ENCODE peak calls at places on chromosomes 16 and 17, in four cellular contexts. C is MCF 10A, V is activated B cell treated with CpG ODN at 0.5 μM for 24 hours, L is ovary. A is an unnamed sample.

GRCh38 chr17:73196500-73196899 is 3.6 kb downstream of the COG1 start:
- DNase-seq in C (no peak), V (no peak), L (no peak), A (no peak)

GRCh38 chr17:63911657-63912100 is 621 bp upstream of the CSHL1 start:
- DNase-seq in L (peak; percentile 61), C (peak; percentile 36), V (peak; percentile 59), A (no peak)

GRCh38 chr16:79047337-79047736 is 553.2 kb downstream of the MAF start:
- DNase-seq in V (no peak), L (no peak), C (peak; percentile 25), A (no peak)

GRCh38 chr17:47611372-47612350 is 38.1 kb upstream of the KPNB1 start:
- DNase-seq in C (no peak), L (no peak), V (no peak), A (no peak)

GRCh38 chr17:43134774-43135453 is 9.8 kb upstream of the BRCA1 start:
- DNase-seq in L (no peak), V (no peak), C (no peak), A (no peak)

GRCh38 chr17:41052594-41052993 is 2.4 kb downstream of the KRTAP2-2 start:
- DNase-seq in C (no peak), V (no peak), L (no peak), A (no peak)

GRCh38 chr17:82970067-82970466 is 109.3 kb upstream of the METRNL start:
- DNase-seq in C (no peak), V (no peak), L (no peak), A (no peak)

GRCh38 chr17:35766903-35767510 is 6.3 kb downstream of the C17orf50 start:
- DNase-seq in L (no peak), C (peak; percentile 69), V (no peak), A (no peak)

GRCh38 chr17:50279181-50279526 is 4.9 kb downstream of the TMEM92 start:
- DNase-seq in V (no peak), C (peak; percentile 76), L (no peak), A (no peak)

GRCh38 chr16:64397042-64397441 is 724.8 kb downstream of the CDH11 start:
- DNase-seq in V (no peak), C (no peak), L (no peak), A (no peak)

GRCh38 chr17:17300624-17301568 is 2.3 kb upstream of the NT5M start:
- DNase-seq in L (peak; percentile 65), C (peak; percentile 27), V (peak; percentile 36), A (no peak)

GRCh38 chr16:29820271-29820701 is at the start of gene MVP:
- DNase-seq in V (peak; percentile 55), L (peak; percentile 69), C (peak; percentile 79), A (no peak)

GRCh38 chr16:69707920-69708683 is 18.3 kb downstream of the NQO1 start:
- DNase-seq in L (no peak), V (no peak), C (no peak), A (no peak)

GRCh38 chr16:2971134-2971984 is 2.2 kb downstream of the PAQR4 start:
- DNase-seq in L (no peak), V (no peak), C (no peak), A (no peak)
- TF ChIP-seq CTCF in L (no peak), V (no peak), C (no peak), A (no peak)

GRCh38 chr16:2228161-2228824 is 4.9 kb downstream of the E4F1 start:
- DNase-seq in V (no peak), C (no peak), L (no peak), A (no peak)

GRCh38 chr16:2226918-2227317 is 3.5 kb downstream of the E4F1 start:
- DNase-seq in C (no peak), L (no peak), V (no peak), A (no peak)

GRCh38 chr16:2226245-2226793 is 2.9 kb downstream of the E4F1 start:
- DNase-seq in C (no peak), L (no peak), V (no peak), A (no peak)

GRCh38 chr16:2223375-2224182 is at the start of gene E4F1:
- DNase-seq in C (peak; percentile 98), L (peak; percentile 99), V (peak; percentile 98), A (peak; percentile 97)

DNA sequence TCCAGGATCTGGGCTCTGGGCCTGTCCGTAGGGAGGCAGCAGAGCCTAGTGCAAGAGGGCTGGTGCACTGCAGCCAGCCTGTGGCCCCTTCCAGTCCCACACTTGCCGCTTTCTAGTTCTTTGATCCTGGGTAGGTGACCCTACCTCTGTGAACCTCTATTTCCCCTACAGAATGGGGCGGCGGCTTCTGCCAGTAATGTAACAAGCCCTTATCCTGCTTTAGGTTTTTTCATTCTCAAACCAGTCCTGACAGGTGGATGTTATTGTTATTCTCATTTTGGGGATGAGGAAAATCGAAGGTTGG is 744 bp downstream of the E4F1 start:
- DNase-seq in C (no peak), L (no peak), V (no peak), A (no peak)
- TF ChIP-seq CTCF in C (peak; percentile 19), L (no peak), V (no peak), A (no peak)

DNA sequence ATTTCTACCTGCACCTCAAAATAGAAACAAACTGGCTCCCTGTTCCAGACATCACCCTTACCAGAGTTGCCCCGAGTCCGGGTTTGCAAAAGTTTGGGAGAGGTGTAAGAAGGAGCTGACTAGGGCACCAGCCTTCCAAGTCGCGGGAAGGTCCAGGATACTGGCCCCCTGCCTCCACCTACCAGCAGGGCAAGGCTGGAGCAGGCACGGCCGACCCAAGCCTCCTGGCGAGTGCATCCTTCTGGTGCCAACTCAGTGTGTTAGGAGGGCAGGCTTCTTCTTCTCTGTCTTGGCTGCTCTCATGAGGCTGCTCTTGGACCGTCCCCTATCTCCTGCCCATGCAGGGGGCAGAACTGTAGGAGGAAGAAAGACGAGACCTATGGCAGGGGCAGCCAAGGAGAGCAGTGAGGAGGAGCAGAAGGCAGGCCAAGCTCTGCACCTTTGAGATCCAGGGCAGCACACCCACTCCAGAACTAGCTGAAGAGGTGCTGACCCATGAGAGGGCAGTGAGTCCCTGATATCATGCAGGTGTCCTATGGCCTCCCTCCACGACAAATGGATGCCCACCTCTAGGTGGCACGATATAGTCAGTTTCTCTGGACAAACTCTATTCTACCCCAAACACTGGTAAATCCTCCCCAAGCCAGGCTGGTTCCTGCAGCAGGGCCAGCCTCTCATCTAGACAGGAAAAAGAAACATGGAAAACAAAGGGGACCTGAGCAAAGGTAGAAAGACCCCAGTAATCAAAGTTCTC is 54.4 kb downstream of the CYTH1 start:
- DNase-seq in V (no peak), C (no peak), L (no peak), A (no peak)
- TF ChIP-seq CTCF in V (no peak), C (no peak), L (no peak), A (no peak)

GRCh38 chr17:2986925-2987324 is 76.5 kb downstream of the OR1D5 start:
- DNase-seq in V (no peak), L (no peak), C (no peak), A (no peak)

GRCh38 chr17:2995362-2995761 is 68.0 kb downstream of the OR1D5 start:
- DNase-seq in V (no peak), L (peak; percentile 41), C (no peak), A (no peak)

GRCh38 chr17:2989855-2990254 is 73.6 kb downstream of the OR1D5 start:
- DNase-seq in V (no peak), L (no peak), C (no peak), A (no peak)

GRCh38 chr17:2994441-2994840 is 69.0 kb downstream of the OR1D5 start:
- DNase-seq in C (no peak), V (no peak), L (no peak), A (no peak)

DNA sequence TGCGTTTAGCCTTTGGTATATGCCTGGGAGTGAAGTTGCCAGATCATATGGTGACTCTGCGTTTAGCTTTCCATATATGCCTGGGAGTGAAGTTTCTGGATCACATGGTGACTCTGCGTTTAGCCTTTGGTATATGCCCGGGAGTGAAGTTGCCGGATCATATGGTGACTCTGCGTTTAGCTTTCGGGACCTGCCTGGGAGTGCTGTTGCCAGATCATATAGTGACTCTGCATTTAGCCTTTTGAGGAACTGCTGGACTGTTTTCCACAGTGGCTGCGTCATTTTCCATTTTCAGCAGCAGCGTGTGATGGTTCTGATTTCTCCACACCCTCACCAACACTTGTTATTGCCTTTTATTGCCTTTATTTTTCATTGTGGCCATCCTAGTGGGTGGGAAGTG is 73.0 kb downstream of the OR1D5 start:
- DNase-seq in L (no peak), V (no peak), C (no peak), A (no peak)
- TF ChIP-seq CTCF in L (no peak), V (no peak), C (no peak), A (no peak)

GRCh38 chr16:86819523-86819887 is 241.2 kb downstream of the FOXL1 start:
- DNase-seq in V (no peak), L (no peak), C (no peak), A (no peak)
- TF ChIP-seq CTCF in V (no peak), L (no peak), C (no peak), A (peak; percentile 32)

GRCh38 chr17:81298325-81298990 is 3.4 kb upstream of the SLC38A10 start:
- DNase-seq in L (no peak), C (no peak), V (no peak), A (no peak)

GRCh38 chr17:81294512-81295030 is 536 bp downstream of the SLC38A10 start:
- DNase-seq in L (peak; percentile 59), V (no peak), C (no peak), A (no peak)

GRCh38 chr17:81298991-81299733 is 4.1 kb upstream of the SLC38A10 start:
- DNase-seq in L (no peak), C (no peak), V (no peak), A (no peak)

GRCh38 chr17:81295031-81295677 is at the start of gene SLC38A10:
- DNase-seq in V (peak; percentile 92), L (peak; percentile 93), C (peak; percentile 88), A (peak; percentile 83)

DNA sequence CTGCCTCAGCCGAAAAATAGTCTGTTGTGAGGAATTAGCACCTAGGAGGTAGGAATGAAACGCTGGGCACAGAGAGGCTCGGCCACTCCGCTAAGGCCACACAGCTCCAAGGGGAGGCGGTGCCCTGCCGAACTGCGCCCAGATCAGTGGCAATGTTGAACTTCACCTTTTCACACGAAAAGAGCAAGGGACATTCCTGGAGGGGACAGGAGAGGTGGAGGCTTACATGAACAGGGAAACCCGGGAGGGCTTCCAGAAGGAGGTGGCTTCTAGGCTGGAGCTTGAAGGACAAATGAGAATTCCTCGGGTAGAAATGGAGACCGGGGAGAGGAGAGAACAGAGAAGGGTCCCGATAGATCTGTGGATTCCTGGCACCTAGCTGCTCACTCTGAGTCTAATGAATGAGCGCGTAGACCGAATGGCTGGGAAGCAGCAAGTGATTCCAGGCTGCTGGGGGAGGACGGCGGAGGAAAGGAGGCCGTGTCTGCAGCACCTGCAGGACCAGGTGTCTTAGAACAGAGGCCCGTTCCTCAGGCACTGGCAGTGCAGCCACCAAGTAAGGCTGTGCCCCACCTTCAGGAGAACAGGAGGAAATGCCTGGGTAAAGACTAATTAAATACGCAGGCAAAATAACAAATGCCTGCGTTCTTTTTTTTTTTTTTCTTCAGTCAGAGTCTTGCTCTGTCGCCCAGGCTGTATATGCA is 723 bp upstream of the SLC38A10 start:
- DNase-seq in L (no peak), C (peak; percentile 80), V (no peak), A (no peak)
- TF ChIP-seq CTCF in L (no peak), C (no peak), V (no peak), A (no peak)

GRCh38 chr17:54900457-54901229 is at the start of gene TOM1L1:
- DNase-seq in V (no peak), L (peak; percentile 54), C (peak; percentile 87), A (peak; percentile 77)
- TF ChIP-seq CTCF in V (no peak), L (no peak), C (peak; percentile 6), A (no peak)

GRCh38 chr17:46010597-46011186 is 11.6 kb downstream of the STH start:
- DNase-seq in V (no peak), L (no peak), C (no peak), A (no peak)
- TF ChIP-seq CTCF in V (no peak), L (no peak), C (no peak), A (no peak)

GRCh38 chr17:18968945-18969887 is 17.3 kb downstream of the SLC5A10 start:
- DNase-seq in L (no peak), C (peak; percentile 70), V (no peak), A (no peak)
- TF ChIP-seq CTCF in L (no peak), C (no peak), V (no peak), A (no peak)